ENCODE peak calls at places on chromosomes 4 and X, in six cellular contexts. One of them, this sample, is unnamed.
A peak's percentile ranks its signal among the peaks of the same experiment; 100 is the strongest.

GRCh38 chrX:21972721-21973120 is 32.2 kb downstream of the SMS start:
- DNase-seq in NCI-H1417 treated with DMSO at 0.1 percent for 48 hours: no peak
- DNase-seq in pulmonary artery endothelial cell: no peak
- DNase-seq in GM12892: no peak
- DNase-seq in psoas muscle: no peak
- DNase-seq in AG20443: no peak
- DNase-seq in this sample: peak; percentile 88

GRCh38 chr4:118738090-118738489 is 52.9 kb downstream of the METTL14 start:
- DNase-seq in NCI-H1417 treated with DMSO at 0.1 percent for 48 hours: no peak
- DNase-seq in pulmonary artery endothelial cell: no peak
- DNase-seq in GM12892: no peak
- DNase-seq in psoas muscle: no peak
- DNase-seq in AG20443: no peak
- DNase-seq in this sample: no peak

GRCh38 chr4:8120518-8120917 is 38.1 kb downstream of the ABLIM2 start:
- DNase-seq in NCI-H1417 treated with DMSO at 0.1 percent for 48 hours: no peak
- DNase-seq in pulmonary artery endothelial cell: no peak
- DNase-seq in GM12892: no peak
- DNase-seq in psoas muscle: no peak
- DNase-seq in AG20443: no peak
- DNase-seq in this sample: no peak

GRCh38 chr4:188660796-188661195 is 521.6 kb downstream of the TRIML1 start:
- DNase-seq in NCI-H1417 treated with DMSO at 0.1 percent for 48 hours: no peak
- DNase-seq in pulmonary artery endothelial cell: no peak
- DNase-seq in GM12892: no peak
- DNase-seq in psoas muscle: no peak
- DNase-seq in AG20443: no peak
- DNase-seq in this sample: no peak

GRCh38 chrX:119757979-119758681 is at the start of gene SOWAHD:
- DNase-seq in NCI-H1417 treated with DMSO at 0.1 percent for 48 hours: no peak
- DNase-seq in pulmonary artery endothelial cell: no peak
- DNase-seq in GM12892: no peak
- DNase-seq in psoas muscle: peak; percentile 57
- DNase-seq in AG20443: peak; percentile 26
- DNase-seq in this sample: peak; percentile 63

GRCh38 chr4:78784255-78784654 is 8.1 kb downstream of the BMP2K start:
- DNase-seq in NCI-H1417 treated with DMSO at 0.1 percent for 48 hours: no peak
- DNase-seq in pulmonary artery endothelial cell: no peak
- DNase-seq in GM12892: no peak
- DNase-seq in psoas muscle: no peak
- DNase-seq in AG20443: peak; percentile 66
- DNase-seq in this sample: peak; percentile 82

GRCh38 chr4:71978192-71978845 is 53.5 kb upstream of the NPFFR2 start:
- DNase-seq in NCI-H1417 treated with DMSO at 0.1 percent for 48 hours: no peak
- DNase-seq in pulmonary artery endothelial cell: peak; percentile 45
- DNase-seq in GM12892: no peak
- DNase-seq in psoas muscle: no peak
- DNase-seq in AG20443: no peak
- DNase-seq in this sample: no peak

GRCh38 chr4:54588404-54588803 is 69.4 kb upstream of the KIT start:
- DNase-seq in NCI-H1417 treated with DMSO at 0.1 percent for 48 hours: no peak
- DNase-seq in pulmonary artery endothelial cell: no peak
- DNase-seq in GM12892: no peak
- DNase-seq in psoas muscle: no peak
- DNase-seq in AG20443: no peak
- DNase-seq in this sample: peak; percentile 8

GRCh38 chr4:177281544-177281943 is 28.1 kb upstream of the NEIL3 start:
- DNase-seq in NCI-H1417 treated with DMSO at 0.1 percent for 48 hours: no peak
- DNase-seq in pulmonary artery endothelial cell: no peak
- DNase-seq in GM12892: no peak
- DNase-seq in psoas muscle: no peak
- DNase-seq in AG20443: no peak
- DNase-seq in this sample: no peak

GRCh38 chr4:150199056-150199455 is 120.8 kb downstream of the DCLK2 start:
- DNase-seq in NCI-H1417 treated with DMSO at 0.1 percent for 48 hours: no peak
- DNase-seq in pulmonary artery endothelial cell: no peak
- DNase-seq in GM12892: no peak
- DNase-seq in psoas muscle: no peak
- DNase-seq in AG20443: no peak
- DNase-seq in this sample: no peak

GRCh38 chrX:79506001-79506400 is 138.9 kb upstream of the ITM2A start:
- DNase-seq in NCI-H1417 treated with DMSO at 0.1 percent for 48 hours: no peak
- DNase-seq in pulmonary artery endothelial cell: no peak
- DNase-seq in GM12892: no peak
- DNase-seq in psoas muscle: no peak
- DNase-seq in AG20443: no peak
- DNase-seq in this sample: no peak

GRCh38 chr4:173930329-173930967 is 353.0 kb downstream of the FBXO8 start:
- DNase-seq in NCI-H1417 treated with DMSO at 0.1 percent for 48 hours: peak; percentile 84
- DNase-seq in pulmonary artery endothelial cell: no peak
- DNase-seq in GM12892: no peak
- DNase-seq in psoas muscle: no peak
- DNase-seq in AG20443: no peak
- DNase-seq in this sample: no peak

GRCh38 chr4:31793907-31794306 is 1073.7 kb downstream of the PCDH7 start:
- DNase-seq in NCI-H1417 treated with DMSO at 0.1 percent for 48 hours: no peak
- DNase-seq in pulmonary artery endothelial cell: no peak
- DNase-seq in GM12892: no peak
- DNase-seq in psoas muscle: no peak
- DNase-seq in AG20443: no peak
- DNase-seq in this sample: no peak

GRCh38 chrX:11100281-11101035 is 10.7 kb upstream of the HCCS start:
- DNase-seq in NCI-H1417 treated with DMSO at 0.1 percent for 48 hours: no peak
- DNase-seq in pulmonary artery endothelial cell: no peak
- DNase-seq in GM12892: no peak
- DNase-seq in psoas muscle: no peak
- DNase-seq in AG20443: peak; percentile 68
- DNase-seq in this sample: peak; percentile 76